ENCODE peak calls at places on chromosomes 7 and 10, in five cellular contexts. P is AG10803, I is epithelial cell of esophagus, F is prostate gland, A is cardiac fibroblast. X is an unnamed sample.

GRCh38 chr10:36721851-36722250 is 403.5 kb upstream of the ANKRD30A start:
- DNase-seq in P (peak; percentile 25), I (no peak), F (no peak), A (peak; percentile 17), X (no peak)

GRCh38 chr7:129777195-129777844 is 165.8 kb downstream of the NRF1 start:
- DNase-seq in P (no peak), I (no peak), F (no peak), A (no peak), X (no peak)

GRCh38 chr7:70698219-70698832 is 433.6 kb upstream of the GALNT17 start:
- DNase-seq in P (peak; percentile 70), I (peak; percentile 77), F (peak; percentile 43), A (peak; percentile 76), X (peak; percentile 76)

GRCh38 chr7:88001744-88002530 is 67.9 kb downstream of the ADAM22 start:
- DNase-seq in P (peak; percentile 3), I (no peak), F (no peak), A (no peak), X (no peak)

GRCh38 chr7:22393825-22394458 is 37.0 kb upstream of the RAPGEF5 start:
- DNase-seq in P (peak; percentile 56), I (peak; percentile 41), F (no peak), A (no peak), X (no peak)

GRCh38 chr10:86377797-86378146 is 11.2 kb upstream of the GRID1 start:
- DNase-seq in P (no peak), I (no peak), F (no peak), A (no peak), X (no peak)

GRCh38 chr7:147400926-147401325 is 1189.6 kb upstream of the C7orf33 start:
- DNase-seq in P (peak; percentile 9), I (no peak), F (no peak), A (no peak), X (no peak)

GRCh38 chr10:84230359-84230758 is 5.0 kb upstream of the LRIT2 start:
- DNase-seq in P (peak; percentile 6), I (no peak), F (peak; percentile 22), A (no peak), X (no peak)

GRCh38 chr7:134686782-134687181 is 40.1 kb downstream of the BPGM start:
- DNase-seq in P (peak; percentile 50), I (no peak), F (no peak), A (peak; percentile 60), X (peak; percentile 65)

GRCh38 chr10:13701157-13701919 is 114.6 kb downstream of the PRPF18 start:
- DNase-seq in P (no peak), I (no peak), F (no peak), A (no peak), X (no peak)

GRCh38 chr10:126905776-126906703 is 812 bp downstream of the DOCK1 start:
- DNase-seq in P (peak; percentile 40), I (peak; percentile 24), F (no peak), A (peak; percentile 35), X (peak; percentile 31)

GRCh38 chr7:46603780-46604725 is 683.0 kb upstream of the IGFBP3 start:
- DNase-seq in P (peak; percentile 78), I (no peak), F (peak; percentile 53), A (peak; percentile 90), X (peak; percentile 89)

GRCh38 chr10:69955211-69955805 is 97.3 kb upstream of the MACROH2A2 start:
- DNase-seq in P (no peak), I (no peak), F (no peak), A (no peak), X (no peak)

GRCh38 chr10:58981846-58982245 is 194.6 kb upstream of the PHYHIPL start:
- DNase-seq in P (no peak), I (no peak), F (no peak), A (no peak), X (no peak)

GRCh38 chr7:151085691-151086620 is at the start of gene AGAP3:
- DNase-seq in P (peak; percentile 66), I (peak; percentile 69), F (peak; percentile 87), A (peak; percentile 81), X (peak; percentile 70)

GRCh38 chr7:151088019-151088855 is 2.0 kb downstream of the AGAP3 start:
- DNase-seq in P (peak; percentile 44), I (no peak), F (no peak), A (peak; percentile 15), X (no peak)

GRCh38 chr7:151086802-151087246 is 549 bp downstream of the AGAP3 start:
- DNase-seq in P (no peak), I (peak; percentile 52), F (no peak), A (no peak), X (no peak)

GRCh38 chr7:151088856-151089699 is 2.8 kb downstream of the AGAP3 start:
- DNase-seq in P (peak; percentile 69), I (peak; percentile 59), F (peak; percentile 74), A (peak; percentile 67), X (peak; percentile 62)

GRCh38 chr7:151087247-151088018 is 1.2 kb downstream of the AGAP3 start:
- DNase-seq in P (peak; percentile 55), I (peak; percentile 68), F (peak; percentile 45), A (peak; percentile 69), X (peak; percentile 62)
- TF ChIP-seq CTCF in P (peak; percentile 7), I (no peak), F (peak; percentile 13), A (no peak), X (no peak)

GRCh38 chr7:127158659-127159058 is 94.1 kb downstream of the GRM8 start:
- DNase-seq in P (no peak), I (peak; percentile 4), F (no peak), A (no peak), X (no peak)
- TF ChIP-seq CTCF in P (no peak), I (peak; percentile 30), F (no peak), A (no peak), X (no peak)

GRCh38 chr10:60916025-60916424 is 28.0 kb downstream of the RHOBTB1 start:
- DNase-seq in P (no peak), I (no peak), F (no peak), A (no peak), X (no peak)
- TF ChIP-seq CTCF in P (no peak), I (peak; percentile 11), F (no peak), A (peak; percentile 41), X (peak; percentile 1)

DNA sequence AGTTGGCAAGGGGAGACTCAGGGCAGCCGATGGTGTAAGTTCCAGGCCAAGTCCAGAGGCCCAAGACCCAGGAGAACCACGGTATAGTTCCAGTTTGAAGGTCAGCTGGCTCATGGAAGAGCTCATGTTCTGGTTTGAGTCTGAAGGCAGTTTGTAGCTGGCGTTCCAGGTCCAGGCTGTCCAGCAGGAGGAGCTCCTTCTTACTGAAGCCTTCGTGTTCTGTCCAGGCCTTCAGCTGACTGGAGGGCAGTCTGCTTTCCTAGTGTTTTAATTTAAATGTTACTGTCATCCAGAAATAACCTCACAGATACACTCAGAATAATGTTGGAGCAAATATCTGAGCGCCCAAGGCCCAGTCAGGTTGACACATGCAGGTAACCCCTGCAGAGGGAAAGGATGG is 4.2 kb downstream of the SUN1 start:
- DNase-seq in P (peak; percentile 58), I (no peak), F (no peak), A (peak; percentile 67), X (peak; percentile 62)
- TF ChIP-seq CTCF in P (peak; percentile 67), I (peak; percentile 54), F (no peak), A (peak; percentile 60), X (peak; percentile 77)

GRCh38 chr10:48605786-48606529 is 1.1 kb upstream of the ARHGAP22 start:
- DNase-seq in P (peak; percentile 49), I (no peak), F (no peak), A (no peak), X (no peak)

GRCh38 chr10:48608926-48609325 is 4.1 kb upstream of the ARHGAP22 start:
- DNase-seq in P (peak; percentile 55), I (no peak), F (no peak), A (peak; percentile 19), X (peak; percentile 37)

GRCh38 chr10:48608279-48608681 is 3.4 kb upstream of the ARHGAP22 start:
- DNase-seq in P (peak; percentile 26), I (peak; percentile 68), F (no peak), A (peak; percentile 48), X (peak; percentile 49)

GRCh38 chr10:48606530-48607355 is 1.9 kb upstream of the ARHGAP22 start:
- DNase-seq in P (peak; percentile 97), I (peak; percentile 95), F (no peak), A (peak; percentile 90), X (peak; percentile 97)

GRCh38 chr10:48607356-48608278 is 2.7 kb upstream of the ARHGAP22 start:
- DNase-seq in P (peak; percentile 25), I (no peak), F (no peak), A (no peak), X (no peak)
- TF ChIP-seq CTCF in P (no peak), I (no peak), F (no peak), A (no peak), X (no peak)

X was measured in fibroblast of pulmonary artery.